ENCODE peak calls at places on chromosome 19, in nine cellular contexts. One of them, this sample, is unnamed.
A peak's percentile ranks its signal among the peaks of the same experiment; 100 is the strongest.

GRCh38 chr19:31285744-31286143 is 63.5 kb downstream of the TSHZ3 start:
- DNase-seq in left ventricle myocardium inferior: no peak
- DNase-seq in IMR-90: peak; percentile 64
- DNase-seq in hepatocyte: no peak
- DNase-seq in right atrium auricular region: no peak
- DNase-seq in fibroblast of lung: peak; percentile 62
- DNase-seq in A549: no peak
- DNase-seq in AG04450: peak; percentile 21
- DNase-seq in dorsolateral prefrontal cortex: no peak
- DNase-seq in this sample: peak; percentile 9

GRCh38 chr19:719081-719512 is 10.4 kb downstream of the PALM start:
- DNase-seq in left ventricle myocardium inferior: peak; percentile 72
- DNase-seq in IMR-90: no peak
- DNase-seq in hepatocyte: no peak
- DNase-seq in right atrium auricular region: peak; percentile 87
- DNase-seq in fibroblast of lung: peak; percentile 79
- DNase-seq in A549: no peak
- DNase-seq in AG04450: no peak
- DNase-seq in dorsolateral prefrontal cortex: no peak
- DNase-seq in this sample: no peak

GRCh38 chr19:491146-491741 is 5.0 kb upstream of the MADCAM1 start:
- DNase-seq in left ventricle myocardium inferior: no peak
- DNase-seq in IMR-90: no peak
- DNase-seq in hepatocyte: peak; percentile 26
- DNase-seq in right atrium auricular region: no peak
- DNase-seq in fibroblast of lung: peak; percentile 23
- DNase-seq in A549: no peak
- DNase-seq in AG04450: no peak
- DNase-seq in dorsolateral prefrontal cortex: no peak
- DNase-seq in this sample: no peak

GRCh38 chr19:8052464-8052859 is at the start of gene CCL25:
- DNase-seq in left ventricle myocardium inferior: no peak
- DNase-seq in IMR-90: no peak
- DNase-seq in hepatocyte: no peak
- DNase-seq in right atrium auricular region: no peak
- DNase-seq in fibroblast of lung: no peak
- DNase-seq in A549: no peak
- DNase-seq in AG04450: no peak
- DNase-seq in dorsolateral prefrontal cortex: no peak
- DNase-seq in this sample: no peak

GRCh38 chr19:10655457-10656312 is 1.5 kb downstream of the ILF3 start:
- DNase-seq in left ventricle myocardium inferior: no peak
- DNase-seq in IMR-90: peak; percentile 44
- DNase-seq in hepatocyte: peak; percentile 45
- DNase-seq in right atrium auricular region: no peak
- DNase-seq in fibroblast of lung: no peak
- DNase-seq in A549: peak; percentile 17
- DNase-seq in AG04450: no peak
- DNase-seq in dorsolateral prefrontal cortex: no peak
- DNase-seq in this sample: peak; percentile 41

GRCh38 chr19:45405435-45406164 is 731 bp upstream of the PPP1R13L start:
- DNase-seq in left ventricle myocardium inferior: peak; percentile 89
- DNase-seq in IMR-90: peak; percentile 80
- DNase-seq in hepatocyte: peak; percentile 91
- DNase-seq in right atrium auricular region: peak; percentile 94
- DNase-seq in fibroblast of lung: peak; percentile 85
- DNase-seq in A549: peak; percentile 94
- DNase-seq in AG04450: no peak
- DNase-seq in dorsolateral prefrontal cortex: peak; percentile 89
- DNase-seq in this sample: peak; percentile 92

GRCh38 chr19:14563989-14564650 is 7.7 kb downstream of the NDUFB7 start:
- DNase-seq in left ventricle myocardium inferior: no peak
- DNase-seq in IMR-90: no peak
- DNase-seq in hepatocyte: peak; percentile 23
- DNase-seq in right atrium auricular region: no peak
- DNase-seq in fibroblast of lung: no peak
- DNase-seq in A549: peak; percentile 79
- DNase-seq in AG04450: no peak
- DNase-seq in dorsolateral prefrontal cortex: no peak
- DNase-seq in this sample: no peak

GRCh38 chr19:32653626-32653968 is 21.4 kb downstream of the ANKRD27 start:
- DNase-seq in left ventricle myocardium inferior: no peak
- DNase-seq in IMR-90: no peak
- DNase-seq in hepatocyte: no peak
- DNase-seq in right atrium auricular region: no peak
- DNase-seq in fibroblast of lung: no peak
- DNase-seq in A549: no peak
- DNase-seq in AG04450: no peak
- DNase-seq in dorsolateral prefrontal cortex: no peak
- DNase-seq in this sample: no peak

GRCh38 chr19:30113182-30113581 is 171.1 kb downstream of the URI1 start:
- DNase-seq in left ventricle myocardium inferior: no peak
- DNase-seq in IMR-90: no peak
- DNase-seq in hepatocyte: no peak
- DNase-seq in right atrium auricular region: no peak
- DNase-seq in fibroblast of lung: no peak
- DNase-seq in A549: no peak
- DNase-seq in AG04450: no peak
- DNase-seq in dorsolateral prefrontal cortex: peak; percentile 7
- DNase-seq in this sample: no peak

GRCh38 chr19:53294786-53295441 is 27.4 kb upstream of the VN1R4 start:
- DNase-seq in left ventricle myocardium inferior: no peak
- DNase-seq in IMR-90: no peak
- DNase-seq in hepatocyte: no peak
- DNase-seq in right atrium auricular region: no peak
- DNase-seq in fibroblast of lung: peak; percentile 7
- DNase-seq in A549: peak; percentile 19
- DNase-seq in AG04450: no peak
- DNase-seq in dorsolateral prefrontal cortex: no peak
- DNase-seq in this sample: no peak
- H3K27ac ChIP-seq in left ventricle myocardium inferior: no peak overlapping the region
- H3K27ac ChIP-seq in IMR-90: no peak overlapping the region
- H3K27ac ChIP-seq in hepatocyte: peak overlapping the region; percentile 87
- H3K27ac ChIP-seq in right atrium auricular region: no peak overlapping the region
- H3K27ac ChIP-seq in fibroblast of lung: no peak overlapping the region
- H3K27ac ChIP-seq in A549: no peak overlapping the region
- H3K27ac ChIP-seq in AG04450: no peak overlapping the region
- H3K27ac ChIP-seq in dorsolateral prefrontal cortex: no peak overlapping the region
- H3K27ac ChIP-seq in this sample: no peak overlapping the region

DNA sequence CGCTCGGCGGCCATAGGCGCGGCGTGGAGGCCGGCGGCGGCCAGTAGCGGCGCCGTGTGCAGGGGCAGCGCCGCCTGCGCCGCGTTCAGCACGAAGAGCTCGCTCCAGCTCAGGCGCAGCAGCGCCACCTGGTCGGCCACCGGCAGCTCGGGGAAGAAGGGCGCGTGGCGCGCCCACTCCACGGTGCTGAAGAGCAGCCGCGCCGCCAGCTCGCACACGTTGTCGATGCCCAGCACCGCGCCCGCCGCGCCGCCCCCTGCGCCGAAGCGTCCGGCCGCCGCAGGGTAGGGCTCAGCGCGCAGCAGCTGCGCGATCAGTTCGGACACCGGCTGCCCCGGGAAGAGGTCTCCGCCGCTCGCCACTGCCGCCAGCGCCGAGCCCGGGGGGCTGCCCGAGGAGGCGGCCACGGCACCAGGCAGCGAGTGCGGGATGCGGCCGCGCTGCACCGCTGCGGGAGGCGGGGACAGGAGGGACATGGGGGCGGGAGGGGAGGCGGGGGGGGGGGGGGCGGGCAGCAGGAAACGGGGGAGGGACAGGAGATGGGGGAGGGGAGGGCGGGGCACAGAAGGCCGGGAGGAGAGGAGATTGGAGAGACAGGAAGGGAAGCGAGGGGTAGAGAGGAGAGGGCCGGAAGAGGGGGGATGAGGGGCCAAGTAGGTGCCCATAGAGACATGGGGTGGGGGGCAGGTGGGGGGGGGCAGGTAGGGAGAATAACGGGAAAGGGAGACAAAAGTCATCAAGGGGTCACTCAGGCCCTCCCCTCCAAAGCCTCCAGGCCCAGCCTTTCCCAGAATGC is 9.8 kb downstream of the OCEL1 start:
- DNase-seq in left ventricle myocardium inferior: peak; percentile 76
- DNase-seq in IMR-90: peak; percentile 76
- DNase-seq in hepatocyte: peak; percentile 86
- DNase-seq in right atrium auricular region: no peak
- DNase-seq in fibroblast of lung: peak; percentile 72
- DNase-seq in A549: peak; percentile 88
- DNase-seq in AG04450: peak; percentile 36
- DNase-seq in dorsolateral prefrontal cortex: peak; percentile 75
- DNase-seq in this sample: peak; percentile 33
- TF ChIP-seq CTCF in left ventricle myocardium inferior: peak; percentile 67
- TF ChIP-seq CTCF in IMR-90: peak; percentile 51
- TF ChIP-seq CTCF in hepatocyte: peak; percentile 44
- TF ChIP-seq CTCF in right atrium auricular region: peak; percentile 84
- TF ChIP-seq CTCF in fibroblast of lung: peak; percentile 31
- TF ChIP-seq CTCF in A549: peak; percentile 48
- TF ChIP-seq CTCF in AG04450: peak; percentile 41
- TF ChIP-seq CTCF in dorsolateral prefrontal cortex: peak; percentile 63
- TF ChIP-seq CTCF in this sample: peak; percentile 56

DNA sequence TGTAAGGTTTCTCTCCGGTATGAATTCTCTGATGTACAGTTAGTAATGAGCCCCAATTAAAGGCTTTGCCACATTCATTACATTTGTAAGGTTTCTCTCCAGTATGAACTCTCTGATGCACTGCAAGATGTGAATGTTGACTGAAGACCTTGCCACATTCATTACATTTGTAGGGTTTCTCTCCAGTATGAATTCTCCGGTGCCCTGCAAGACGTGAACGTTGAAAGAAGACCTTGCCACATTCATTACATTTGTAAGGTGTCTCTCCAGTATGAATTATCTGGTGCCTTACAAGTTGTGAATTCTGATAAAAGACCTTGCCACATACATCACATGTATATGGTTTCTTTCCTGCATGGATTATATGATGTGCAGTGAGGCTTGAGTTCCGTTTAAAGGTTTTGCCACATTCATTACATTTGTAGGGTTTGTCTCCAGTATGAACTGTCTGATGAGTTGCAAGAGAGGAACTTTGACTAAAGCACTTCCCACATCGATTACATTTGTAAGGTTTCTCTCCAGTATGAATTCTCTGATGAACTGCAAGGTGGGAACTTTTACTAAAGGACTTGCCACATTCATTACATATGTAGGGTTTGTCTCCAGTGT is 17.7 kb upstream of the ZNF432 start:
- DNase-seq in left ventricle myocardium inferior: no peak
- DNase-seq in IMR-90: no peak
- DNase-seq in hepatocyte: no peak
- DNase-seq in right atrium auricular region: no peak
- DNase-seq in fibroblast of lung: no peak
- DNase-seq in A549: no peak
- DNase-seq in AG04450: no peak
- DNase-seq in dorsolateral prefrontal cortex: no peak
- DNase-seq in this sample: no peak
- H3K4me3 ChIP-seq in left ventricle myocardium inferior: no peak overlapping the region
- H3K4me3 ChIP-seq in IMR-90: no peak overlapping the region
- H3K4me3 ChIP-seq in hepatocyte: no peak overlapping the region
- H3K4me3 ChIP-seq in right atrium auricular region: no peak overlapping the region
- H3K4me3 ChIP-seq in fibroblast of lung: no peak overlapping the region
- H3K4me3 ChIP-seq in A549: no peak overlapping the region
- H3K4me3 ChIP-seq in AG04450: no peak overlapping the region
- H3K4me3 ChIP-seq in dorsolateral prefrontal cortex: no peak overlapping the region
- H3K4me3 ChIP-seq in this sample: no peak overlapping the region

DNA sequence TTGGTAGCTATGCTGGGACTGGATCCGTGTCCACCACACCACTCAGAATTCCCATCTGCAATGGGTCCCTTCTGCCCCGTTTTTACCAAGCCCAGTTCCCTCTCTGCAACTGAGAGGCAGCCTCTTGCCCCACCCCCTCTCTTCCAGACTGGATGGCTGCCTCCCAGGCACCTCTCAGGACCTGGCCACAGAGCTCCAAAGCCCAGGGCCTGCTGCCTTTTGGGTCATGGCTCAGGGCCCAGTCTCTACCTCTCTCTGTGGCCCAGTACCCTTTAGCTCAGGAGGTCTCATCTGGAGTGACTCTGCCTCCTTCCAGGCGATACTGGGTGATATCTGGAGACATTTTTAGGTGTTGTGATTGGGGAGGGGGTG is 10.3 kb upstream of the ZBTB7A start:
- DNase-seq in left ventricle myocardium inferior: no peak
- DNase-seq in IMR-90: no peak
- DNase-seq in hepatocyte: no peak
- DNase-seq in right atrium auricular region: no peak
- DNase-seq in fibroblast of lung: no peak
- DNase-seq in A549: no peak
- DNase-seq in AG04450: no peak
- DNase-seq in dorsolateral prefrontal cortex: no peak
- DNase-seq in this sample: no peak
- H3K27ac ChIP-seq in left ventricle myocardium inferior: peak overlapping the region; percentile 87
- H3K27ac ChIP-seq in IMR-90: no peak overlapping the region
- H3K27ac ChIP-seq in hepatocyte: no peak overlapping the region
- H3K27ac ChIP-seq in right atrium auricular region: no peak overlapping the region
- H3K27ac ChIP-seq in fibroblast of lung: no peak overlapping the region
- H3K27ac ChIP-seq in A549: no peak overlapping the region
- H3K27ac ChIP-seq in AG04450: no peak overlapping the region
- H3K27ac ChIP-seq in dorsolateral prefrontal cortex: no peak overlapping the region
- H3K27ac ChIP-seq in this sample: no peak overlapping the region

DNA sequence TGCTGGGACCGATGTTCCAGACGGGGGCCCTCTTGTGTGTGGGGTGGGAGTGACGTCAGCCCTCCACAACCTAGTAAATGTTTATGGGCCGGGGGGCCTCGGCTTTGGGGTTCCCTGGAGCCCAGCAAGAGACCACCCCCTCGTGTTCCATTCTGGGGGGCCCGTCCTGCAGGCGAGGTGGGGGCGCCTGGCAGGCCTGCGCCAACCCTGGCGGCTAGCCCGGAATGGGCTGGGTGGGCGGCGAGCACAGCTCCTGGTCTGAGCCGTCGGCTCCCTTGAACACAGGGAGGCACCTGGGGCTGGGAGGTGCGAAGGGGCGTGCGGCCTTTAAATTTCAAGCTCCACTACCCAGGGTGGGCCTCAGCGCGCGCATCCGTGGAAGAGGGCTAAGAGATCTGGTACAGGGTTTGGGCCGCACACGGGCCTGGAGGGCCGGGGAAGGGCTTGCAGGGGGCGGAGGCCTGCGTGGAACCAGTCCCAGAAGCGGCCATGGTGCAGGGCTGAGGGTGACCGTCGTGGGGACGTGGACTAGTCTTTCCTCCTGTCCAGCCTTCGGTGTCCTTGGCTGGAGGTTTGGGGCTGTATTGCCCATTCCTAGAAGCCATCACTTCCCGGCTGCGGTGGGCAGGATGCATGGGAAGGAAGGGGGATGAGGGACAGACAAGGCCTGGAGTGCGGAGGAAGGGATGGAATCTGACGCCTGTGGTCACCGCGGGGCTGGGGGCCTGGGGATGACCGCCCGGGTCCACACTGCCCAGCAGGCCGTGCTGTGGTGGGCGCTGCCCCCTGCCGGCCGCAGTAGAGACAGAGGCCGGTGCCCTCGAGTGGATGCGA is 11.4 kb downstream of the NDUFA11 start:
- DNase-seq in left ventricle myocardium inferior: no peak
- DNase-seq in IMR-90: peak; percentile 35
- DNase-seq in hepatocyte: peak; percentile 76
- DNase-seq in right atrium auricular region: no peak
- DNase-seq in fibroblast of lung: peak; percentile 41
- DNase-seq in A549: peak; percentile 46
- DNase-seq in AG04450: no peak
- DNase-seq in dorsolateral prefrontal cortex: no peak
- DNase-seq in this sample: peak; percentile 18
- TF ChIP-seq CTCF in left ventricle myocardium inferior: peak; percentile 72
- TF ChIP-seq CTCF in IMR-90: peak; percentile 87
- TF ChIP-seq CTCF in hepatocyte: peak; percentile 77
- TF ChIP-seq CTCF in right atrium auricular region: peak; percentile 73
- TF ChIP-seq CTCF in fibroblast of lung: peak; percentile 65
- TF ChIP-seq CTCF in A549: peak; percentile 64
- TF ChIP-seq CTCF in AG04450: peak; percentile 83
- TF ChIP-seq CTCF in dorsolateral prefrontal cortex: peak; percentile 50
- TF ChIP-seq CTCF in this sample: peak; percentile 85

This sample was measured in brain microvascular endothelial cell.